ENCODE peak calls at places on chromosomes 2 and 18, in ten cellular contexts. O is T-helper 1 cell; H is activated CD4-positive, alpha-beta T cell treated with anti-CD3 and anti-CD28 coated beads, Interleukin-2, amount 10 ng/mL, durations not matched to agents 7 days and 5 days; E is foreskin fibroblast; Z is AML-193; I is fibroblast of mammary gland; Y is HFF-Myc; X is NCI-H2029; F is caudate nucleus; A is astrocyte. J is an unnamed sample.

GRCh38 chr18:45567123-45567522 is 48.2 kb upstream of the SLC14A2 start:
- DNase-seq in H (no peak), F (no peak), Y (no peak), O (no peak), E (peak; percentile 39), A (peak; percentile 74), X (no peak), I (peak; percentile 43), Z (no peak), J (peak; percentile 28)

GRCh38 chr2:98234763-98235162 is 111.5 kb upstream of the CNGA3 start:
- DNase-seq in Y (no peak), Z (no peak), H (no peak), F (no peak), X (no peak), O (no peak), I (no peak), E (no peak), A (no peak), J (no peak)

GRCh38 chr18:25957017-25957416 is 133.4 kb downstream of the SS18 start:
- DNase-seq in E (no peak), A (no peak), I (no peak), X (no peak), H (no peak), Z (no peak), F (no peak), Y (no peak), O (no peak), J (no peak)

GRCh38 chr2:172999641-173000387 is 75.8 kb upstream of the MAP3K20 start:
- DNase-seq in F (no peak), Z (no peak), I (peak; percentile 28), X (no peak), O (no peak), A (no peak), H (no peak), Y (no peak), E (peak; percentile 66), J (no peak)

GRCh38 chr2:215060851-215061541 is 77.4 kb downstream of the ABCA12 start:
- DNase-seq in O (no peak), A (no peak), X (no peak), Z (no peak), H (no peak), Y (no peak), F (no peak), E (peak; percentile 2), I (no peak), J (no peak)

GRCh38 chr2:142870516-142870915 is 6.9 kb upstream of the KYNU start:
- DNase-seq in A (no peak), O (no peak), Z (peak; percentile 13), E (peak; percentile 24), I (peak; percentile 26), Y (no peak), X (no peak), F (no peak), H (no peak), J (no peak)

GRCh38 chr2:33022989-33023731 is 76.4 kb downstream of the LTBP1 start:
- DNase-seq in Z (no peak), H (no peak), A (peak; percentile 92), O (no peak), E (peak; percentile 91), F (no peak), X (no peak), Y (peak; percentile 71), I (peak; percentile 89), J (peak; percentile 89)

GRCh38 chr18:9691235-9691634 is 16.9 kb upstream of the RAB31 start:
- DNase-seq in Z (no peak), X (no peak), Y (no peak), I (no peak), O (no peak), E (no peak), H (no peak), F (no peak), A (no peak), J (no peak)

GRCh38 chr2:222701709-222702108 is 30.3 kb downstream of the MOGAT1 start:
- DNase-seq in E (no peak), I (no peak), Y (no peak), X (no peak), F (no peak), A (no peak), H (peak; percentile 47), Z (no peak), O (no peak), J (no peak)

GRCh38 chr2:225270861-225271260 is 128.6 kb upstream of the NYAP2 start:
- DNase-seq in Y (peak; percentile 22), F (no peak), X (peak; percentile 65), E (peak; percentile 45), H (no peak), Z (peak; percentile 74), I (peak; percentile 80), O (no peak), A (peak; percentile 58), J (peak; percentile 34)

GRCh38 chr2:85785027-85785822 is 31.4 kb downstream of the ATOH8 start:
- DNase-seq in O (no peak), E (peak; percentile 39), Y (peak; percentile 25), X (no peak), F (no peak), A (peak; percentile 97), I (peak; percentile 94), H (no peak), Z (no peak), J (peak; percentile 78)

GRCh38 chr18:41751161-41751560 is 203.9 kb upstream of the PIK3C3 start:
- DNase-seq in E (peak; percentile 15), A (no peak), I (no peak), H (no peak), O (no peak), Z (no peak), F (no peak), Y (no peak), X (no peak), J (no peak)

GRCh38 chr2:32895424-32895823 is 51.3 kb upstream of the LTBP1 start:
- DNase-seq in O (no peak), I (no peak), H (no peak), Y (no peak), E (peak; percentile 22), A (no peak), F (no peak), Z (no peak), X (no peak), J (no peak)

GRCh38 chr2:150319632-150320555 is 167.6 kb downstream of the RND3 start:
- DNase-seq in A (no peak), X (no peak), Y (no peak), Z (no peak), I (no peak), H (no peak), E (no peak), O (no peak), F (no peak), J (no peak)